ENCODE peak calls at places on chromosomes 16 and 17, in ten cellular contexts. I is left lung; T is CD4-positive, CD25-positive, alpha-beta regulatory T cell; F is left ventricle myocardium inferior; V is kidney; Y is GM23338; K is prostate gland; Q is transverse colon; P is endodermal cell; U is neuronal stem cell. W is an unnamed sample.

GRCh38 chr17:77353684-77354419 is 213.1 kb downstream of the SEC14L1 start:
- DNase-seq in I (no peak), T (no peak), F (no peak), V (no peak), Y (no peak), K (no peak), Q (no peak), P (peak; percentile 51), U (no peak), W (no peak)

GRCh38 chr16:17138801-17139200 is 332.0 kb downstream of the XYLT1 start:
- DNase-seq in I (no peak), T (no peak), F (no peak), V (no peak), Y (peak; percentile 78), K (no peak), Q (no peak), P (peak; percentile 83), U (peak; percentile 59), W (no peak)

GRCh38 chr17:35486920-35487727 is 38.6 kb upstream of the SLFN13 start:
- DNase-seq in I (peak; percentile 72), T (peak; percentile 65), F (peak; percentile 41), V (peak; percentile 80), Y (peak; percentile 13), K (no peak), Q (peak; percentile 53), P (no peak), U (no peak), W (peak; percentile 83)

GRCh38 chr16:86669937-86670772 is 91.8 kb downstream of the FOXL1 start:
- DNase-seq in I (no peak), T (no peak), F (peak; percentile 66), V (peak; percentile 83), Y (no peak), K (no peak), Q (no peak), P (no peak), U (no peak), W (no peak)

GRCh38 chr17:43169561-43170139 is 1.4 kb upstream of the NBR1 start:
- DNase-seq in I (peak; percentile 37), T (no peak), F (peak; percentile 19), V (peak; percentile 71), Y (peak; percentile 57), K (peak; percentile 54), Q (peak; percentile 42), P (peak; percentile 78), U (peak; percentile 20), W (no peak)

GRCh38 chr17:52673791-52674190 is 515.3 kb upstream of the CA10 start:
- DNase-seq in I (no peak), T (no peak), F (no peak), V (no peak), Y (no peak), K (no peak), Q (no peak), P (no peak), U (no peak), W (no peak)

GRCh38 chr17:17139972-17140589 is 66.1 kb downstream of the PLD6 start:
- DNase-seq in I (no peak), T (no peak), F (no peak), V (peak; percentile 36), Y (peak; percentile 36), K (no peak), Q (no peak), P (peak; percentile 73), U (no peak), W (no peak)

GRCh38 chr17:79970576-79971068 is 65.0 kb downstream of the TBC1D16 start:
- DNase-seq in I (no peak), T (peak; percentile 9), F (peak; percentile 15), V (no peak), Y (peak; percentile 93), K (no peak), Q (peak; percentile 50), P (peak; percentile 93), U (no peak), W (no peak)

GRCh38 chr17:79009397-79010303 is at the start of gene CANT1:
- DNase-seq in I (peak; percentile 85), T (peak; percentile 86), F (peak; percentile 88), V (peak; percentile 95), Y (peak; percentile 92), K (peak; percentile 71), Q (peak; percentile 89), P (peak; percentile 95), U (peak; percentile 87), W (peak; percentile 82)

GRCh38 chr16:88685156-88686061 is 898 bp downstream of the SNAI3 start:
- DNase-seq in I (no peak), T (peak; percentile 48), F (no peak), V (peak; percentile 77), Y (peak; percentile 66), K (no peak), Q (peak; percentile 50), P (peak; percentile 77), U (no peak), W (no peak)

DNA sequence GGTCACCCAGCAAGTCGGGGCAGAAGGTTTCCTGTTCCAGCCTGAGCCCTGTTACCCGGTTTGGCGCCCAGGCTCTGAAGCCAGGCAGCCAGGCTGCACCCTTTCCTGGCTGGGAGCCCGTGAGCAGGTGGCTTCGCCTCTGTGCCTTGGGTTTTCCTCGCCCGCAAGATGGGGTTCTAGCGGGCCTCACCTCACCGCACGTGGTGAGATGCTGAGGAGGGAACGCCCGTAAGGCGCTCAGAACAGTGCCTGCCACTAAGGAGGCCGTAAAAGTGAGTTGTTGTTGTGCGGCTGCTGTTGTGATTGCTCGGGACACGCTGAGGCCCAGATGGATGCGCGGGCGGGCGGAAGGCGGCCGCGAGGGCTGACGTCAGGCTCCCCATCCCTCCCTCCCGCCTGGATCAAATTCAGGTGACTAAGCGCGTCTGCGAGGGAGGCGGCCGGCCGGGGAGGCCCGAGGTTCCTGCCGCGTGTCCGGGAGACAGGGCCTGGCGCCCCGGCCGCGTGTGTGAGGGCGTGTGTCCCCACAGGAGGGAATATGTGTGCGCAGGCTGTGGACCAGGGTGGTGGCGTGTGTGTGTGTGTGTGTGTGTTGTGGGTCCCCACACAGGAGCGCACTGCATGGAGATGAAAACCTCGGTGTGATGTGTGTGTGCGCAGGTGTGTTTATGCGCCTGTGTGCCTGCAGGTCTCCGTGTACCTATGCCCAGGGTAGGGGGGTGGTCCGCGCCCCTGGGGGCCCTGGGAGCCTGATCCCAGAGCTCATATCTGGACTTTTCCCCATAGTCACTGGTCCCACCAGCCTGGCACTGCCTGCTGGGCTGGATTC is 4.3 kb downstream of the CAMKK1 start:
- DNase-seq in I (no peak), T (no peak), F (peak; percentile 78), V (peak; percentile 90), Y (peak; percentile 87), K (peak; percentile 87), Q (peak; percentile 85), P (peak; percentile 90), U (no peak), W (no peak)
- H3K4me1 ChIP-seq in I (peaks cover 14% of the 10 kb centered on the region), T (peaks cover 39% of the 10 kb centered on the region), F (peaks cover 82% of the 10 kb centered on the region), V (peaks cover 27% of the 10 kb centered on the region), Y (peaks cover 23% of the 10 kb centered on the region), K (peaks cover 15% of the 10 kb centered on the region), Q (peaks cover 70% of the 10 kb centered on the region), P (no peaks in the 10 kb centered on the region), U (peaks cover 13% of the 10 kb centered on the region), W (peaks cover 33% of the 10 kb centered on the region)

GRCh38 chr17:33403194-33403593 is 110.1 kb upstream of the ASIC2 start:
- DNase-seq in I (no peak), T (no peak), F (no peak), V (no peak), Y (no peak), K (no peak), Q (no peak), P (no peak), U (no peak), W (no peak)
- H3K4me3 ChIP-seq in I (no peak overlapping the region), T (no peak overlapping the region), F (no peak overlapping the region), V (no peak overlapping the region), Y (no peak overlapping the region), K (no peak overlapping the region), Q (no peak overlapping the region), P (no peak overlapping the region), U (no peak overlapping the region), W (no peak overlapping the region)

GRCh38 chr17:29141484-29141835 is 38.7 kb downstream of the MYO18A start:
- DNase-seq in I (no peak), T (no peak), F (no peak), V (peak; percentile 37), Y (no peak), K (no peak), Q (no peak), P (no peak), U (no peak), W (no peak)
- H3K4me1 ChIP-seq in I (peaks cover 29% of the 10 kb centered on the region), T (peaks cover 75% of the 10 kb centered on the region), F (peaks cover 95% of the 10 kb centered on the region), V (peaks cover 33% of the 10 kb centered on the region), Y (peaks cover 41% of the 10 kb centered on the region), K (peaks cover 8% of the 10 kb centered on the region), Q (peaks cover 50% of the 10 kb centered on the region), P (no peaks in the 10 kb centered on the region), U (peaks cover 32% of the 10 kb centered on the region), W (peaks cover 57% of the 10 kb centered on the region)

GRCh38 chr16:18983565-18984424 is at the start of gene TMC7:
- DNase-seq in I (peak; percentile 86), T (no peak), F (peak; percentile 81), V (peak; percentile 90), Y (peak; percentile 97), K (peak; percentile 80), Q (peak; percentile 90), P (peak; percentile 98), U (peak; percentile 88), W (no peak)

GRCh38 chr16:18979936-18980335 is 3.8 kb upstream of the TMC7 start:
- DNase-seq in I (no peak), T (no peak), F (no peak), V (no peak), Y (no peak), K (no peak), Q (no peak), P (no peak), U (no peak), W (no peak)

GRCh38 chr16:18984425-18985005 is 781 bp downstream of the TMC7 start:
- DNase-seq in I (no peak), T (no peak), F (no peak), V (no peak), Y (no peak), K (no peak), Q (no peak), P (no peak), U (no peak), W (no peak)
- H3K4me3 ChIP-seq in I (peak overlapping the region; percentile 50), T (no peak overlapping the region), F (peak overlapping the region; percentile 82), V (peak overlapping the region; percentile 54), Y (peak overlapping the region; percentile 80), K (peak overlapping the region; percentile 55), Q (peak overlapping the region; percentile 44), P (peak overlapping the region; percentile 98), U (peak overlapping the region; percentile 93), W (no peak overlapping the region)

W was measured in CD8-positive, alpha-beta T cell.